ENCODE peak calls at places on chromosomes 13 and 19, in six cellular contexts. V, T, W, P, X and I are unnamed samples.

GRCh38 chr13:36323951-36324566 is 22.1 kb downstream of the SPART start:
- DNase-seq in P (peak), X (no peak), V (no peak), W (no peak), T (peak), I (no peak)

GRCh38 chr19:16943942-16944625 is 55.3 kb downstream of the F2RL3 start:
- DNase-seq in V (no peak), T (no peak), X (no peak), P (no peak), W (no peak), I (no peak)

GRCh38 chr13:66405908-66406802 is 824.0 kb downstream of the PCDH9 start:
- DNase-seq in W (no peak), P (peak), X (peak), T (peak), V (peak), I (peak)

GRCh38 chr19:32097620-32098019 is 247.8 kb upstream of the ZNF507 start:
- DNase-seq in P (no peak), X (no peak), V (no peak), T (no peak), W (no peak), I (no peak)

GRCh38 chr19:35334064-35334753 is 5.2 kb downstream of the CD22 start:
- DNase-seq in T (no peak), V (no peak), X (no peak), P (no peak), W (no peak), I (no peak)

GRCh38 chr13:60019119-60019993 is 144.4 kb downstream of the DIAPH3 start:
- DNase-seq in X (no peak), V (peak), W (no peak), T (peak), P (no peak), I (peak)

GRCh38 chr13:45511310-45512147 is 46.8 kb downstream of the COG3 start:
- DNase-seq in T (peak), P (peak), W (no peak), V (peak), X (peak), I (peak)

GRCh38 chr19:703651-704446 is 4.9 kb upstream of the PALM start:
- DNase-seq in W (peak), V (peak), T (peak), X (peak), P (no peak), I (peak)

GRCh38 chr19:34350161-34350561 is 14.8 kb upstream of the GPI start:
- DNase-seq in P (no peak), X (no peak), W (no peak), T (no peak), V (no peak), I (no peak)

GRCh38 chr19:35395762-35396199 is 24.9 kb downstream of the GPR42 start:
- DNase-seq in X (no peak), T (no peak), W (no peak), P (no peak), V (peak), I (no peak)

GRCh38 chr19:4889034-4889825 is 13.5 kb downstream of the ARRDC5 start:
- DNase-seq in X (peak), W (no peak), P (peak), V (peak), T (peak), I (peak)

GRCh38 chr13:105255472-105255871 is 1280.0 kb downstream of the EFNB2 start:
- DNase-seq in P (no peak), V (no peak), T (no peak), X (no peak), W (no peak), I (no peak)

GRCh38 chr19:1774999-1775772 is 21.9 kb downstream of the ONECUT3 start:
- DNase-seq in X (peak), P (no peak), W (no peak), T (no peak), V (no peak), I (no peak)

GRCh38 chr19:39402417-39403297 is 4.0 kb upstream of the ZFP36 start:
- DNase-seq in P (peak), V (peak), X (no peak), T (peak), W (peak), I (peak)

GRCh38 chr19:35901854-35902661 is at the start of gene HCST:
- DNase-seq in P (peak), W (no peak), T (no peak), X (no peak), V (peak), I (no peak)

GRCh38 chr13:98994896-98995295 is 17.0 kb upstream of the DOCK9 start:
- DNase-seq in X (no peak), W (no peak), T (no peak), P (no peak), V (peak), I (no peak)

GRCh38 chr19:2631213-2631821 is 71.2 kb downstream of the GNG7 start:
- DNase-seq in V (no peak), X (no peak), T (peak), P (no peak), W (no peak), I (no peak)

GRCh38 chr13:47455581-47455980 is 545.5 kb downstream of the SUCLA2 start:
- DNase-seq in V (no peak), W (no peak), T (peak), X (no peak), P (no peak), I (peak)

GRCh38 chr13:87680298-87680697 is 9.1 kb downstream of the SLITRK5 start:
- DNase-seq in V (peak), X (no peak), P (no peak), W (no peak), T (no peak), I (peak)

GRCh38 chr19:47609885-47610545 is 1.1 kb downstream of the BICRA start:
- DNase-seq in X (peak), P (no peak), T (peak), W (peak), V (peak), I (peak)

GRCh38 chr19:49553451-49554271 is 25.9 kb downstream of the RCN3 start:
- DNase-seq in T (peak), V (peak), P (no peak), X (peak), W (no peak), I (peak)

GRCh38 chr13:43153436-43154082 is 130.2 kb downstream of the DNAJC15 start:
- DNase-seq in P (peak), X (peak), T (peak), V (peak), W (no peak), I (peak)

GRCh38 chr13:28597641-28598040 is 61.3 kb upstream of the POMP start:
- DNase-seq in V (no peak), X (no peak), W (no peak), T (peak), P (no peak), I (peak)

GRCh38 chr19:7857727-7858701 is 16.2 kb downstream of the PRR36 start:
- DNase-seq in T (no peak), V (no peak), P (no peak), X (no peak), W (no peak), I (no peak)

GRCh38 chr19:33302974-33303790 is 848 bp upstream of the CEBPA start:
- DNase-seq in X (peak), T (peak), W (peak), V (peak), P (no peak), I (peak)

GRCh38 chr13:41212881-41213280 is 18.5 kb upstream of the KBTBD7 start:
- DNase-seq in X (no peak), P (no peak), V (no peak), T (no peak), W (no peak), I (no peak)

GRCh38 chr19:3249408-3249807 is 24.9 kb downstream of the CELF5 start:
- DNase-seq in V (no peak), X (no peak), T (no peak), P (no peak), W (no peak), I (no peak)

GRCh38 chr13:44870456-44870929 is 118.8 kb downstream of the NUFIP1 start:
- DNase-seq in P (no peak), T (no peak), V (no peak), W (peak), X (no peak), I (peak)

GRCh38 chr19:32150605-32151004 is 194.8 kb upstream of the ZNF507 start:
- DNase-seq in P (no peak), X (no peak), V (no peak), T (no peak), W (no peak), I (no peak)

GRCh38 chr13:45367358-45367757 is 26.4 kb upstream of the TPT1 start:
- DNase-seq in P (peak), X (peak), W (no peak), T (peak), V (peak), I (peak)

GRCh38 chr19:4911314-4911713 is 2.0 kb downstream of the UHRF1 start:
- DNase-seq in V (peak), W (no peak), X (peak), T (no peak), P (no peak), I (peak)

GRCh38 chr19:15249912-15250634 is 17.8 kb upstream of the EPHX3 start:
- DNase-seq in X (peak), P (peak), V (peak), T (peak), W (no peak), I (peak)

GRCh38 chr13:52845334-52845761 is 3.1 kb downstream of the PCDH8 start:
- DNase-seq in W (no peak), T (no peak), P (no peak), V (no peak), X (peak), I (no peak)

GRCh38 chr19:9353011-9353410 is 9.8 kb upstream of the ZNF177 start:
- DNase-seq in W (no peak), T (no peak), X (no peak), V (no peak), P (no peak), I (no peak)

GRCh38 chr13:94906605-94907004 is 194.3 kb upstream of the SOX21 start:
- DNase-seq in W (no peak), X (no peak), T (no peak), P (no peak), V (no peak), I (no peak)

GRCh38 chr13:94901070-94901469 is 188.7 kb upstream of the SOX21 start:
- DNase-seq in X (no peak), T (no peak), V (no peak), P (no peak), W (no peak), I (no peak)

GRCh38 chr13:94902722-94903407 is 190.5 kb upstream of the SOX21 start:
- DNase-seq in V (no peak), X (no peak), W (no peak), T (no peak), P (no peak), I (no peak)
- TF ChIP-seq CTCF in V (no peak), X (no peak), W (no peak), T (no peak), P (no peak), I (no peak)

DNA sequence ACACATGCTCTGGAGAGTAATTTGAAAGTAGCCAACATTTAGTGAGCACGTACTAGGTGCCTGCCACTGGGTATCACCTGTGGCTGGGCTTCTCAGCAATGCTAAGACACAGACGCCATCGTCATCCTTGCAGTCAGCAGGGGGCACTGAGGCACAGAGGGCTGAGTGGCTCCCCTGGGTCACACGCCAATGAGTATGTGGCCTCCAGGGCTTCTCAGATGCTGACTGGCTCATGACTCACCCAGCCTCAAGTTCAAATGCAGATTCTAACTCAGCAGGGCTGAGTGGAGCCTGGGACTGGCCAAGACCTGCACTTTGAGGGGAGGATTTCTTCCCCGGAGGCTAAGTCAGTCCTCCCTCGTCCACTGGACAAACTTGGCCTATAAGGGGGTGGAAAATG is 115.1 kb upstream of the CACNA1A start:
- DNase-seq in W (no peak), P (peak), X (peak), T (peak), V (peak), I (peak)
- TF ChIP-seq CTCF in W (no peak), P (peak), X (no peak), T (no peak), V (no peak), I (no peak)

GRCh38 chr13:26707122-26708006 is 53.2 kb downstream of the GPR12 start:
- DNase-seq in V (peak), W (no peak), T (peak), X (peak), P (no peak), I (peak)
- TF ChIP-seq CTCF in V (peak), W (peak), T (peak), X (peak), P (peak), I (peak)

DNA sequence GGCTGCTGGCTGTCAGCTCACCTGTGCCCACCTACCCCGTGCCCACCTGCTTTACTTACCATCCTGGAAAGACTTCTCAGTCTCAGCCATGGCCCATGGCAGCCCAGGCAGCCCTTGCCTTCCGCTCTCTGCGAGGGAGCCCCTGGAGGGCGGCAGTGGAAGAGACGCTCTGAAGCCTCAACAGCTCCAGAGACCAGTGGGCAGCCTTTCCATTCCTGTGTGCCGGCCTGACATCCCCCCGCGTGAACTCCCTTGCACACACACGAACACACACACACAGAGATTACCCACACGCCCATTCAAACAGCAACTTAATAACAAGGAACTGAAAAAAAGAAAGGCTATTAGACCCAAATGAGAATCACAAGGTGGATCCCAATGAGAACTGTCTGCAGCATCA is 14.2 kb upstream of the RASA3 start:
- DNase-seq in P (no peak), T (no peak), V (no peak), W (peak), X (no peak), I (no peak)
- TF ChIP-seq CTCF in P (peak), T (peak), V (no peak), W (no peak), X (no peak), I (no peak)

GRCh38 chr13:51243227-51243626 is 21.0 kb downstream of the FAM124A start:
- DNase-seq in W (no peak), P (no peak), T (no peak), V (no peak), X (no peak), I (no peak)
- TF ChIP-seq CTCF in W (no peak), P (no peak), T (no peak), V (no peak), X (no peak), I (no peak)

DNA sequence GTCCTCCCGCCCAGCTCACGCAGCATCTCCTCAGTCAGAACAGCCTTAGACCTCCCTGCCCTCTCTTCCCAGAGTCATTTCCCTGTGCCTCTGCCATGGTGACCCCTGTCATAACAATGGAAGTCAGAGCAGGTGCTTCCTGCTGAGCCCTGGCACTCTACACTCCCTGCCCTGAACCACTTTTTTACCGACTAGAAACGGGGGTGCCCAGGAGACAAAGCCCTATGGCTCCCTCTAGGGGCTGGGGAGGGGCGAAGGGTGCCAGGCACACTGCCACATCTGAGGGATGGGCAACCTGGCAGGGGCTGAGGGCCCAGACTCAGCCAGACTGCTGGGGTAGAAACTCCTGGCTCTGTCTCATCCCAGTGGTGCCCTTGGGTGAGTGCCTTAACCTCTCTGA is 16.4 kb downstream of the ZNF574 start:
- DNase-seq in T (peak), X (peak), V (peak), W (no peak), P (no peak), I (peak)
- TF ChIP-seq CTCF in T (peak), X (no peak), V (peak), W (peak), P (peak), I (peak)

GRCh38 chr19:19026299-19026971 is 6.9 kb downstream of the SUGP2 start:
- DNase-seq in V (peak), X (no peak), T (peak), P (no peak), W (peak), I (no peak)
- TF ChIP-seq CTCF in V (peak), X (no peak), T (no peak), P (peak), W (peak), I (no peak)

GRCh38 chr13:106302011-106302410 is 233.5 kb downstream of the EFNB2 start:
- DNase-seq in V (peak), T (no peak), X (no peak), P (no peak), W (no peak), I (peak)

GRCh38 chr13:106299616-106300015 is 235.8 kb downstream of the EFNB2 start:
- DNase-seq in T (no peak), X (no peak), W (no peak), V (no peak), P (no peak), I (no peak)

GRCh38 chr13:106295971-106296370 is 239.5 kb downstream of the EFNB2 start:
- DNase-seq in X (no peak), W (no peak), P (no peak), V (no peak), T (no peak), I (no peak)

GRCh38 chr13:106296723-106297122 is 238.7 kb downstream of the EFNB2 start:
- DNase-seq in V (no peak), X (no peak), P (no peak), T (no peak), W (no peak), I (no peak)

DNA sequence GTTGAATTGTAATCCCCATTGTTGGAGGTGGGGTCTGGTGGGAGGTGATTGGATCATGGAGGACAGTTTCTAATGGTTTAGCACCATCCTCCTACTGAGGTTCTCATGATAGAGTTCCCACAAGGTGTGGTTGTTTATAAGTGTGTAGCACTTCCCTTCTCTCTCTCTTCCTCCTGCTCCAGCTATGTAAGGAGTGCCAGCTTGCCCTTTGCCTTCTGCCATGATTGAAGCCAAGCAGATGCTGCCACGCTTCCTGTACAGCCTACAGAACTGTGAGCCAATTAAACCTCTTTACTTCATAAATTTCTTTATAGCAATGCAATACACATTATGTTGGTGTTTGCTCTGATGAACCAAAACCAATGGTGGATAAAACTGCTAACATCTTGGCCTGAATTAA is 238.2 kb downstream of the EFNB2 start:
- DNase-seq in X (no peak), W (no peak), T (no peak), P (no peak), V (no peak), I (no peak)
- TF ChIP-seq CTCF in X (no peak), W (no peak), T (no peak), P (no peak), V (no peak), I (no peak)

GRCh38 chr19:41887711-41888382 is 4.9 kb downstream of the ARHGEF1 start:
- DNase-seq in X (peak), T (peak), V (peak), W (no peak), P (peak), I (peak)
- TF ChIP-seq CTCF in X (no peak), T (peak), V (peak), W (no peak), P (no peak), I (peak)

GRCh38 chr13:24313449-24313848 is 4.1 kb downstream of the C1QTNF9 start:
- DNase-seq in X (no peak), P (no peak), T (peak), V (no peak), W (no peak), I (peak)
- TF ChIP-seq CTCF in X (no peak), P (peak), T (peak), V (peak), W (peak), I (peak)